ENCODE peak calls at places on chromosomes 1 and 21, in seven cellular contexts. P is IMR-90; L is astrocyte of the cerebellum; K is psoas muscle; T is activated naive CD8-positive, alpha-beta T cell treated with anti-CD3 and anti-CD28 coated beads for 36 hours; X is HS-5; B is activated CD4-positive, alpha-beta T cell treated with anti-CD3 and anti-CD28 coated beads for 1 hour. J is an unnamed sample.

GRCh38 chr1:118264326-118264725 is 79.3 kb upstream of the SPAG17 start:
- DNase-seq in P (no peak), L (no peak), K (no peak), T (no peak), X (no peak), B (no peak), J (no peak)

GRCh38 chr1:206002160-206002559 is 1.0 kb downstream of the RAB7B start:
- DNase-seq in P (no peak), L (no peak), K (no peak), T (no peak), X (no peak), B (no peak), J (no peak)

GRCh38 chr1:73065585-73065984 is 783.2 kb upstream of the NEGR1 start:
- DNase-seq in P (no peak), L (no peak), K (no peak), T (no peak), X (no peak), B (no peak), J (no peak)

GRCh38 chr21:14737922-14738321 is 191.8 kb upstream of the SAMSN1 start:
- DNase-seq in P (peak; percentile 8), L (peak; percentile 9), K (no peak), T (peak; percentile 11), X (peak; percentile 28), B (no peak), J (no peak)

GRCh38 chr1:31924839-31925238 is 13.3 kb downstream of the PTP4A2 start:
- DNase-seq in P (no peak), L (no peak), K (no peak), T (no peak), X (no peak), B (no peak), J (no peak)

GRCh38 chr1:100187912-100188311 is 9.9 kb upstream of the LRRC39 start:
- DNase-seq in P (peak; percentile 26), L (peak; percentile 31), K (peak; percentile 72), T (no peak), X (no peak), B (no peak), J (no peak)

GRCh38 chr1:223844521-223844961 is 1.2 kb downstream of the TP53BP2 start:
- DNase-seq in P (no peak), L (no peak), K (no peak), T (peak; percentile 65), X (no peak), B (no peak), J (no peak)

GRCh38 chr1:198523183-198523942 is 17.1 kb downstream of the ATP6V1G3 start:
- DNase-seq in P (no peak), L (no peak), K (no peak), T (peak; percentile 17), X (no peak), B (no peak), J (no peak)

GRCh38 chr1:225998560-225999226 is 450 bp downstream of the SDE2 start:
- DNase-seq in P (peak; percentile 57), L (no peak), K (no peak), T (no peak), X (no peak), B (no peak), J (no peak)

GRCh38 chr1:167216809-167217208 is 3.9 kb upstream of the POU2F1 start:
- DNase-seq in P (no peak), L (no peak), K (no peak), T (no peak), X (no peak), B (no peak), J (no peak)

GRCh38 chr1:8027748-8028631 is 1.9 kb upstream of the ERRFI1 start:
- DNase-seq in P (peak; percentile 92), L (no peak), K (no peak), T (no peak), X (peak; percentile 91), B (no peak), J (no peak)

GRCh38 chr1:103111926-103112325 is 3.6 kb upstream of the COL11A1 start:
- DNase-seq in P (peak; percentile 13), L (no peak), K (no peak), T (no peak), X (no peak), B (no peak), J (no peak)

GRCh38 chr1:215824245-215824644 is 257.1 kb downstream of the KCTD3 start:
- DNase-seq in P (peak; percentile 45), L (peak; percentile 4), K (no peak), T (no peak), X (no peak), B (no peak), J (no peak)

GRCh38 chr21:37454869-37455503 is 88.4 kb downstream of the DYRK1A start:
- DNase-seq in P (no peak), L (no peak), K (no peak), T (no peak), X (no peak), B (no peak), J (no peak)

GRCh38 chr1:99348375-99349132 is 84.3 kb downstream of the PLPPR4 start:
- DNase-seq in P (no peak), L (peak; percentile 13), K (no peak), T (no peak), X (no peak), B (no peak), J (no peak)

GRCh38 chr1:233010164-233010563 is 59.8 kb downstream of the NTPCR start:
- DNase-seq in P (peak; percentile 35), L (no peak), K (no peak), T (no peak), X (no peak), B (no peak), J (no peak)

GRCh38 chr1:152034654-152035405 is 2.0 kb downstream of the S100A11 start:
- DNase-seq in P (peak; percentile 59), L (no peak), K (no peak), T (peak; percentile 72), X (peak; percentile 77), B (peak; percentile 48), J (no peak)

GRCh38 chr1:29441916-29442668 is 205.8 kb downstream of the PTPRU start:
- DNase-seq in P (no peak), L (no peak), K (no peak), T (no peak), X (no peak), B (no peak), J (no peak)

GRCh38 chr21:36882776-36883175 is 83.7 kb downstream of the HLCS start:
- DNase-seq in P (peak; percentile 5), L (no peak), K (no peak), T (no peak), X (no peak), B (no peak), J (no peak)

GRCh38 chr1:233671286-233671685 is 57.4 kb downstream of the KCNK1 start:
- DNase-seq in P (no peak), L (no peak), K (no peak), T (no peak), X (no peak), B (no peak), J (no peak)

GRCh38 chr1:68232354-68233148 is at the start of gene WLS:
- DNase-seq in P (peak; percentile 80), L (peak; percentile 55), K (peak; percentile 88), T (no peak), X (peak; percentile 38), B (no peak), J (peak; percentile 73)

GRCh38 chr1:248791010-248791409 is 34.7 kb downstream of the SH3BP5L start:
- DNase-seq in P (no peak), L (no peak), K (no peak), T (no peak), X (no peak), B (no peak), J (no peak)

GRCh38 chr1:64514197-64514765 is 44.4 kb downstream of the CACHD1 start:
- DNase-seq in P (peak; percentile 88), L (peak; percentile 85), K (no peak), T (no peak), X (peak; percentile 31), B (no peak), J (no peak)

GRCh38 chr1:109474697-109475096 is 8.4 kb downstream of the SYPL2 start:
- DNase-seq in P (no peak), L (no peak), K (no peak), T (no peak), X (no peak), B (no peak), J (no peak)

GRCh38 chr1:56872597-56872996 is 18.0 kb downstream of the C8A start:
- DNase-seq in P (peak; percentile 71), L (no peak), K (no peak), T (no peak), X (peak; percentile 15), B (no peak), J (no peak)

GRCh38 chr1:197774691-197775281 is 494 bp downstream of the DENND1B start:
- DNase-seq in P (peak; percentile 41), L (no peak), K (peak; percentile 78), T (peak; percentile 70), X (no peak), B (peak; percentile 24), J (no peak)

GRCh38 chr1:160258177-160258798 is 4.1 kb downstream of the DCAF8 start:
- DNase-seq in P (no peak), L (no peak), K (no peak), T (no peak), X (no peak), B (no peak), J (no peak)

GRCh38 chr1:228361314-228362140 is 45.1 kb downstream of the TRIM11 start:
- DNase-seq in P (no peak), L (no peak), K (peak; percentile 73), T (no peak), X (no peak), B (no peak), J (peak; percentile 52)

GRCh38 chr1:167148388-167148787 is 54.5 kb downstream of the STYXL2 start:
- DNase-seq in P (no peak), L (no peak), K (no peak), T (no peak), X (no peak), B (no peak), J (no peak)

GRCh38 chr1:69791311-69791710 is 223.6 kb downstream of the LRRC7 start:
- DNase-seq in P (no peak), L (no peak), K (no peak), T (no peak), X (peak; percentile 14), B (no peak), J (no peak)

GRCh38 chr1:89754518-89754917 is 66.3 kb upstream of the LRRC8D start:
- DNase-seq in P (peak; percentile 63), L (no peak), K (no peak), T (no peak), X (no peak), B (no peak), J (no peak)

GRCh38 chr1:64886877-64887276 is 79.5 kb downstream of the JAK1 start:
- DNase-seq in P (no peak), L (no peak), K (no peak), T (no peak), X (no peak), B (no peak), J (no peak)

GRCh38 chr1:244918422-244919319 is 54.3 kb upstream of the HNRNPU start:
- DNase-seq in P (peak; percentile 12), L (no peak), K (peak; percentile 86), T (peak; percentile 75), X (no peak), B (peak; percentile 67), J (no peak)

GRCh38 chr21:36756527-36756926 is 57.6 kb downstream of the SIM2 start:
- DNase-seq in P (peak; percentile 83), L (no peak), K (no peak), T (no peak), X (peak; percentile 24), B (no peak), J (no peak)

GRCh38 chr1:220528679-220529529 is 968 bp downstream of the MARK1 start:
- DNase-seq in P (no peak), L (no peak), K (peak; percentile 62), T (peak; percentile 10), X (no peak), B (no peak), J (no peak)

GRCh38 chr1:223748405-223748772 is 36.0 kb downstream of the CAPN2 start:
- DNase-seq in P (peak; percentile 86), L (no peak), K (peak; percentile 56), T (no peak), X (no peak), B (no peak), J (no peak)

GRCh38 chr1:185360714-185361113 is 43.7 kb upstream of the IVNS1ABP start:
- DNase-seq in P (peak; percentile 50), L (no peak), K (no peak), T (no peak), X (peak; percentile 67), B (no peak), J (no peak)